ENCODE peak calls at places on chromosomes 13 and 19, in four cellular contexts. K is NB4, I is sigmoid colon, E is brain microvascular endothelial cell. H is an unnamed sample.
A peak's percentile ranks its signal among the peaks of the same experiment; 100 is the strongest.

GRCh38 chr19:39998511-39998910 is 1.7 kb downstream of the ZNF546 start:
- DNase-seq in E (no peak), K (no peak), I (no peak), H (no peak)

GRCh38 chr13:28568286-28568685 is 73.4 kb upstream of the FLT1 start:
- DNase-seq in E (no peak), I (peak; percentile 79), K (peak; percentile 61), H (peak; percentile 71)

GRCh38 chr13:80177327-80177726 is 163.6 kb downstream of the SPRY2 start:
- DNase-seq in K (no peak), E (no peak), I (no peak), H (no peak)

GRCh38 chr19:46515879-46516350 is 20.2 kb upstream of the PNMA8B start:
- DNase-seq in E (peak; percentile 26), I (no peak), K (peak; percentile 80), H (peak; percentile 59)

GRCh38 chr13:110856941-110857835 is 57.7 kb downstream of the ANKRD10 start:
- DNase-seq in I (no peak), K (no peak), E (no peak), H (no peak)

GRCh38 chr19:35845215-35846037 is 6.9 kb downstream of the NPHS1 start:
- DNase-seq in K (no peak), E (no peak), I (no peak), H (no peak)

GRCh38 chr13:97020194-97020593 is 25.9 kb upstream of the OXGR1 start:
- DNase-seq in K (no peak), I (no peak), E (no peak), H (no peak)

GRCh38 chr19:58229255-58229639 is 533 bp downstream of the ZNF544 start:
- DNase-seq in I (no peak), K (peak; percentile 43), E (peak; percentile 33), H (peak; percentile 37)

GRCh38 chr13:50461189-50461588 is 382.3 kb downstream of the DLEU7 start:
- DNase-seq in K (no peak), I (no peak), E (no peak), H (no peak)

GRCh38 chr19:28475525-28475924 is 737.4 kb downstream of the UQCRFS1 start:
- DNase-seq in I (no peak), E (no peak), K (peak; percentile 18), H (no peak)

DNA sequence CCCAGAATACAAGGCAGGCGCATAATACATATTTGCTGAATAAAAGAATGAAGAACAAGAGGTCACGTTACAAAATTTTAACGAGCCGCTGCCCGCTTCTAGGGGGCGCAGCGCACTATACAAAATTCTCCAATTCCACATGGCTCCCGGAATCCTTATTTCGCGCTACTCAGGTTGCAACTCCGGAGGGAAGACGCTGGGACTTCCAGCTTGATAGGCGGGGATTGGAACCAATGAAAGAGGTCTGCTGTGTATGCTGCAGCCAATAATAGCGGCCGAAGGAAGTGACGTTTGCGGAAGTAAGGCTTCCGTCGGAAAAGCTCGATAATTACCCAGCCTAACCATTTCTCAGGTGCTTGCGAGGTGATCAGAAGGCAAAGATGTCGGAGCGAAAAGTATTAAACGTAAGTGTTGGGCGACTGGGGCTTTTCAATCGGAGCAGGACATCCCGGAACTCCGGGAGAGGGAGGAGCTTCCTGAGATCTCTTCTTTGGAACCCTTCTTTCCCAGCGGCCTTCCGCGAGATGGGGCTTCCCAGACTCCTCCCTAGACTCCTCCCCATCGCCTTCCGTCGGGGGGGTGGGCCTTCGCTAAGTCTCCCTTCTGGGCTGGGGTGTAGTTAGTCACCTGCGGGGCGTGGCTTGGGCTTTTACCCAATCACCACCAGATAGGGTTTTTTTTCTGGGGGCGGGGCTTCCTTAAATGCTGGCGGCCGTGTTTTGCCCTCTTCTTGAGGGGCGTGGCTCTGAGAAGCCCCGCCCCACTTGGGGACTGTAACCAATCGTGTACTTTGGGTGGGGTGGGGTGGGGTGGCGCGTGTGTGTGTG is at the start of gene YJU2:
- DNase-seq in I (peak; percentile 99), E (peak; percentile 99), K (peak; percentile 96), H (peak; percentile 100)
- TF ChIP-seq CTCF in I (no peak), E (peak; percentile 73), K (peak; percentile 41), H (peak; percentile 50)

GRCh38 chr13:114257014-114257413 is 22.3 kb downstream of the CDC16 start:
- DNase-seq in I (no peak), E (peak; percentile 12), K (no peak), H (no peak)
- H3K4me3 ChIP-seq in I (no peak overlapping the region), E (no peak overlapping the region), K (no peak overlapping the region), H (no peak overlapping the region)

GRCh38 chr19:15810335-15810734 is 5.1 kb downstream of the OR10H1 start:
- DNase-seq in K (peak; percentile 19), I (no peak), E (no peak), H (no peak)
- TF ChIP-seq CTCF in K (peak; percentile 10), I (peak; percentile 48), E (no peak), H (no peak)

DNA sequence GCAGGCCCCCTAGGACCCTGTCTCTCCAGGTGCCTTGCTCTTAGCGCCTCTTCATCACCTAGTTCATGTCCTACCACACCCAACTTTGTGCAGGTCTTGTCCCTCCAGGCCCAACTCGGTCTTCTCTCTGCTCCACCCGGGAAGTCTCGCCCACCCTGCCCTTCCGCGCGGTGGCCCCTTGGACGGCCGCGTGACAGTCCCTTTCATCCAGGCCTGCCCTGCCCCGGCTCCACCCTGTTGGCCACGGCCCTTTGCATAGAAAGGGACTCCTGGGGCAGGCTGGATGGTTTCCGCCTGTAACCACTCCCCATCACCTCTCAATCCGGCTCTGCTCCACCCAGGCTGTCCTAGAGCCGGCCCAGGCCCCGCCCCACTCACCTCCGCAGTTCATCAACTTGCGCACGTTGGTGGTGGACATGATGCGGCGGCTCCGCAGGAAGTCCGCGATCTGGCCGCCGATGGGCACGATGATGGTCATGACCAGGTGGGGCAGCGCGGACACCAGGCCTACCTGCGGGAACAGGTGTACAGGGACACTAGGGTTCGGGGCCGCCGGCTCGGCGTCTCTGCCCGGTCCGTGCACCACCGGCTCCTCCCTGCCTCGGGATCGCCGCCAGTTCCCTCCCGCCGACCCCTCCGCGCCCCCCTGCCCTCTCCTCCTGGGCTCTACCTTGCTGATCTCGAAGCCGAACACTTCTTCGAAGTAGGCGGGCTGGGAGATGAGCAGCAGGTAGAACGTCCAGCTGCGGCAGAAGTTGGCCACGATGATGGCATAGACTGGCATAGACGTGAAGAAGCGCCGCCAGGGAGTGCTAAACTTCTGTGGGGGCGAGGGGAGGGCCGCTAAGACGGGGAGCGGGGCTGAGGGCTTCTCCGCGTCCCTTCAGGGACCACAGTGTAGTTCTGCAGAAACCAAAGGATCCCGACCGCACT is 7.2 kb downstream of the GFY start:
- DNase-seq in I (no peak), E (no peak), K (no peak), H (no peak)
- H3K4me3 ChIP-seq in I (no peak overlapping the region), E (no peak overlapping the region), K (no peak overlapping the region), H (no peak overlapping the region)

DNA sequence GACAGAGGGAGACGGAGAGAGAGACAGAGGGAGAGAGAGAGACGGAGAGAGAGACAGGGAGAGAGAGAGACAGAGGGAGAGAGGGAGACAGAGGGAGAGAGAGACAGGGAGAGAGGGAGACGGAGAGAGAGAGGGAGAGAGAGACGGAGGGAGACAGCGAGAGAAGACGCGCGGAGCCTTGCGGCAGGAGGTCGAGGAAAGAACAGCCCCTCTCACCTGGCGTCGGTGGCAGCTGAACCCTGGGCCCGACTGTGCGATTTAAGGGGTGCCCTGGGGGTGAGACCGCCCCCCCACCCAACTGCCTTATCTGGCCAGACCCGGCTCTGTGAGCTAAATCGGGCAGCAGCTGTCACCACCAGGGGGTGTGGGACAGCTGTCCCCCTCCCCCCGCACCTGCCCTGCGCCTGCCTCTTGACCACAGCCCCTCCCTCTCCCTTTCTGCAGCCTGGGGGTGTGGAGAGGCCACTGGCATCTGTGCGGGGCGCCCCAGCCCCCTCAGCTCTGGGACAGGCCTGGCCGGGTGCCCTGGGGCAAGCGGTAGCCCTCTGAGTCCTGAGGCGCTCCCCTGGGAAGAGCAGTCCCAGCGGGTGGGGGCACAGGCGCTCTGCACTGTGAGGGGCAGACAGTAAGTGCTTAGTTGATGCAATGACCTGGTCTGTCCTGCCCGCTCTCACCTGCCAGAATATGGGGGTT is 10.8 kb downstream of the JOSD2 start:
- DNase-seq in I (no peak), K (peak; percentile 40), E (no peak), H (no peak)
- TF ChIP-seq CTCF in I (no peak), K (no peak), E (peak; percentile 42), H (peak; percentile 2)

GRCh38 chr19:45469132-45469834 is 1.5 kb downstream of the FOSB start:
- DNase-seq in K (peak; percentile 93), E (peak; percentile 81), I (peak; percentile 97), H (peak; percentile 94)

GRCh38 chr19:45471866-45472556 is 4.2 kb downstream of the FOSB start:
- DNase-seq in K (no peak), I (no peak), E (no peak), H (peak; percentile 38)

GRCh38 chr19:45469835-45470146 is 2.0 kb downstream of the FOSB start:
- DNase-seq in I (no peak), E (no peak), K (no peak), H (no peak)

GRCh38 chr19:45471116-45471865 is 3.5 kb downstream of the FOSB start:
- DNase-seq in E (no peak), K (no peak), I (no peak), H (no peak)

DNA sequence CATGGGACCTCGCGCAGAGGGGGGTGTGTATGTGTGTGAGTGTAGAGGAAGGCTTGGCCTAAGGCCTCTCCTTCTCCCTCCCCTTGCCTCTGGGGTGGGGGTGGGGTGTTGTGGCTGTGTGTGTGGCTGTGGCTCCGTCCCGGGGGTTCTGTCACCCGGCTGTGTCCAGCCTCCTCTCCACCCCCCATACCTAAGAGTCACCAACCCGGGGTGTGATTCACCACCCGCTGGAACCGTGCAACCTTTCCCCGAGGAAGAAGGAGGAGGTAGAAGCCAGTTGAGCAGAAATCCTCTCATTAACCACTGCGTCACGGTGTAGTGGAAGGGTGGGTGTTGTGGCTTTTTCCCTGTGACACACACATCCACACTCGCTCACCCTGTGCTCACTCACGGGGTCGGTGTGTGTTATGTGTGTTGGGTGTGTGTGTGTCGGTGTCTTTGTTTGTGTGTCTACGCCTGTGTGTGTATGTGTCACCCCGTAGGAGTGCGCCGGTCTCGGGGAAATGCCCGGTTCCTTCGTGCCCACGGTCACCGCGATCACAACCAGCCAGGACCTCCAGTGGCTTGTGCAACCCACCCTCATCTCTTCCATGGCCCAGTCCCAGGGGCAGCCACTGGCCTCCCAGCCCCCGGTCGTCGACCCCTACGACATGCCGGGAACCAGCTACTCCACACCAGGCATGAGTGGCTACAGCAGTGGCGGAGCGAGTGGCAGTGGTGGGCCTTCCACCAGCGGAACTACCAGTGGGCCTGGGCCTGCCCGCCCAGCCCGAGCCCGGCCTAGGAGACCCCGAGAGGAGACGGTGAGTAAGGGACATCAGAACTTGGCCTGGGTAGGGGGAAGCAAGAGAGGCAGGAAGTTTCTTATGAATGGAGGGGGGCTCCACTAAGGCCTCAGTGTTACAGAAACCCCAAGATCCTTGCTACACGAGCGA is 2.6 kb downstream of the FOSB start:
- DNase-seq in E (peak; percentile 53), K (no peak), I (no peak), H (peak; percentile 55)
- H3K4me3 ChIP-seq in E (peak overlapping the region; percentile 97), K (no peak overlapping the region), I (peak overlapping the region; percentile 73), H (peak overlapping the region; percentile 97)

GRCh38 chr13:43804461-43805070 is 17.8 kb upstream of the ENOX1 start:
- DNase-seq in K (peak; percentile 62), I (no peak), E (peak; percentile 76), H (peak; percentile 86)
- TF ChIP-seq CTCF in K (no peak), I (peak; percentile 49), E (peak; percentile 34), H (peak; percentile 37)

GRCh38 chr19:11291991-11292390 is 4.0 kb upstream of the TSPAN16 start:
- DNase-seq in K (no peak), E (no peak), I (no peak), H (no peak)

GRCh38 chr19:11291415-11291814 is 4.5 kb upstream of the TSPAN16 start:
- DNase-seq in I (no peak), K (no peak), E (no peak), H (no peak)

GRCh38 chr19:11295665-11296245 is at the start of gene TSPAN16:
- DNase-seq in K (peak; percentile 35), E (no peak), I (no peak), H (no peak)

GRCh38 chr19:11295180-11295579 is 780 bp upstream of the TSPAN16 start:
- DNase-seq in I (no peak), K (no peak), E (no peak), H (no peak)

GRCh38 chr19:11293468-11294389 is 2.2 kb upstream of the TSPAN16 start:
- DNase-seq in I (peak; percentile 96), E (peak; percentile 85), K (peak; percentile 99), H (peak; percentile 97)
- H3K4me3 ChIP-seq in I (peak overlapping the region; percentile 22), E (peak overlapping the region; percentile 35), K (no peak overlapping the region), H (peak overlapping the region; percentile 28)